ENCODE peak calls at places on chromosomes 7 and 10, in seven cellular contexts. One of them, this sample, is unnamed.
A peak's percentile ranks its signal among the peaks of the same experiment; 100 is the strongest.

GRCh38 chr10:116608683-116609594 is 11.8 kb upstream of the PNLIPRP2 start:
- DNase-seq in stimulated activated CD8-positive, alpha-beta memory T cell treated with anti-CD3 and anti-CD28 coated beads, Interleukin-4, amount 100 ng/mL, for 48 hours: no peak
- DNase-seq in tibial artery: no peak
- DNase-seq in neuronal stem cell: no peak
- DNase-seq in Peyer's patch: no peak
- DNase-seq in Calu3: no peak
- DNase-seq in EL: no peak
- DNase-seq in this sample: no peak

GRCh38 chr10:45420453-45421192 is 46.6 kb downstream of the ALOX5 start:
- DNase-seq in stimulated activated CD8-positive, alpha-beta memory T cell treated with anti-CD3 and anti-CD28 coated beads, Interleukin-4, amount 100 ng/mL, for 48 hours: peak; percentile 68
- DNase-seq in tibial artery: peak; percentile 82
- DNase-seq in neuronal stem cell: no peak
- DNase-seq in Peyer's patch: peak; percentile 78
- DNase-seq in Calu3: peak; percentile 83
- DNase-seq in EL: peak; percentile 27
- DNase-seq in this sample: no peak

GRCh38 chr10:14879055-14879800 is 562 bp downstream of the SUV39H2 start:
- DNase-seq in stimulated activated CD8-positive, alpha-beta memory T cell treated with anti-CD3 and anti-CD28 coated beads, Interleukin-4, amount 100 ng/mL, for 48 hours: peak; percentile 57
- DNase-seq in tibial artery: no peak
- DNase-seq in neuronal stem cell: no peak
- DNase-seq in Peyer's patch: peak; percentile 20
- DNase-seq in Calu3: peak; percentile 5
- DNase-seq in EL: peak; percentile 43
- DNase-seq in this sample: peak; percentile 10

GRCh38 chr7:93558705-93559614 is 15.6 kb downstream of the CALCR start:
- DNase-seq in stimulated activated CD8-positive, alpha-beta memory T cell treated with anti-CD3 and anti-CD28 coated beads, Interleukin-4, amount 100 ng/mL, for 48 hours: no peak
- DNase-seq in tibial artery: no peak
- DNase-seq in neuronal stem cell: no peak
- DNase-seq in Peyer's patch: no peak
- DNase-seq in Calu3: peak; percentile 14
- DNase-seq in EL: no peak
- DNase-seq in this sample: no peak

GRCh38 chr10:119319161-119319919 is 112.0 kb downstream of the GRK5 start:
- DNase-seq in stimulated activated CD8-positive, alpha-beta memory T cell treated with anti-CD3 and anti-CD28 coated beads, Interleukin-4, amount 100 ng/mL, for 48 hours: no peak
- DNase-seq in tibial artery: no peak
- DNase-seq in neuronal stem cell: no peak
- DNase-seq in Peyer's patch: no peak
- DNase-seq in Calu3: no peak
- DNase-seq in EL: no peak
- DNase-seq in this sample: no peak

GRCh38 chr10:92571649-92572048 is 2.2 kb downstream of the IDE start:
- DNase-seq in stimulated activated CD8-positive, alpha-beta memory T cell treated with anti-CD3 and anti-CD28 coated beads, Interleukin-4, amount 100 ng/mL, for 48 hours: no peak
- DNase-seq in tibial artery: no peak
- DNase-seq in neuronal stem cell: no peak
- DNase-seq in Peyer's patch: no peak
- DNase-seq in Calu3: no peak
- DNase-seq in EL: peak; percentile 32
- DNase-seq in this sample: no peak

GRCh38 chr10:70830185-70830584 is 14.4 kb downstream of the SGPL1 start:
- DNase-seq in stimulated activated CD8-positive, alpha-beta memory T cell treated with anti-CD3 and anti-CD28 coated beads, Interleukin-4, amount 100 ng/mL, for 48 hours: no peak
- DNase-seq in tibial artery: no peak
- DNase-seq in neuronal stem cell: no peak
- DNase-seq in Peyer's patch: no peak
- DNase-seq in Calu3: peak; percentile 15
- DNase-seq in EL: no peak
- DNase-seq in this sample: no peak

GRCh38 chr7:127751062-127751722 is 99.2 kb downstream of the SND1 start:
- DNase-seq in stimulated activated CD8-positive, alpha-beta memory T cell treated with anti-CD3 and anti-CD28 coated beads, Interleukin-4, amount 100 ng/mL, for 48 hours: no peak
- DNase-seq in tibial artery: no peak
- DNase-seq in neuronal stem cell: peak; percentile 47
- DNase-seq in Peyer's patch: no peak
- DNase-seq in Calu3: no peak
- DNase-seq in EL: peak; percentile 67
- DNase-seq in this sample: no peak

GRCh38 chr10:74738052-74738451 is 88.3 kb upstream of the KAT6B start:
- DNase-seq in stimulated activated CD8-positive, alpha-beta memory T cell treated with anti-CD3 and anti-CD28 coated beads, Interleukin-4, amount 100 ng/mL, for 48 hours: no peak
- DNase-seq in tibial artery: no peak
- DNase-seq in neuronal stem cell: no peak
- DNase-seq in Peyer's patch: no peak
- DNase-seq in Calu3: no peak
- DNase-seq in EL: no peak
- DNase-seq in this sample: no peak

GRCh38 chr10:7028809-7029166 is 382.0 kb downstream of the SFMBT2 start:
- DNase-seq in stimulated activated CD8-positive, alpha-beta memory T cell treated with anti-CD3 and anti-CD28 coated beads, Interleukin-4, amount 100 ng/mL, for 48 hours: no peak
- DNase-seq in tibial artery: no peak
- DNase-seq in neuronal stem cell: no peak
- DNase-seq in Peyer's patch: no peak
- DNase-seq in Calu3: no peak
- DNase-seq in EL: no peak
- DNase-seq in this sample: no peak

GRCh38 chr7:100080895-100081534 is 508 bp downstream of the ZNF3 start:
- DNase-seq in stimulated activated CD8-positive, alpha-beta memory T cell treated with anti-CD3 and anti-CD28 coated beads, Interleukin-4, amount 100 ng/mL, for 48 hours: no peak
- DNase-seq in tibial artery: no peak
- DNase-seq in neuronal stem cell: no peak
- DNase-seq in Peyer's patch: no peak
- DNase-seq in Calu3: no peak
- DNase-seq in EL: no peak
- DNase-seq in this sample: no peak

GRCh38 chr10:98404571-98405396 is 10.2 kb downstream of the PYROXD2 start:
- DNase-seq in stimulated activated CD8-positive, alpha-beta memory T cell treated with anti-CD3 and anti-CD28 coated beads, Interleukin-4, amount 100 ng/mL, for 48 hours: peak; percentile 37
- DNase-seq in tibial artery: no peak
- DNase-seq in neuronal stem cell: no peak
- DNase-seq in Peyer's patch: no peak
- DNase-seq in Calu3: no peak
- DNase-seq in EL: peak; percentile 58
- DNase-seq in this sample: no peak

This sample was measured in neural crest cell.